ENCODE peak calls at places on chromosomes 16 and 17, in nine cellular contexts. U is astrocyte, R is MM.1S, D is SK-N-SH, Y is fibroblast of lung, O is endothelial cell of umbilical vein, E is neural progenitor cell, G is IMR-90, M is colonic mucosa. T is an unnamed sample.

GRCh38 chr16:83813818-83814653 is 6.3 kb downstream of the HSBP1 start:
- DNase-seq in D (no peak), R (peak; percentile 88), Y (peak; percentile 74), O (peak; percentile 70), E (peak; percentile 73), U (peak; percentile 73), M (no peak), G (peak; percentile 80), T (peak; percentile 28)

GRCh38 chr17:75540923-75541503 is 15.5 kb downstream of the LLGL2 start:
- DNase-seq in D (no peak), R (no peak), E (no peak), U (no peak), G (no peak), M (no peak), O (no peak), Y (no peak), T (no peak)

GRCh38 chr17:48728232-48729231 is at the start of gene HOXB13:
- DNase-seq in M (peak; percentile 95), U (no peak), O (peak; percentile 36), Y (no peak), G (peak; percentile 39), D (peak; percentile 54), R (peak; percentile 41), E (peak; percentile 74), T (peak; percentile 94)

GRCh38 chr17:77842906-77843249 is 115.6 kb upstream of the TNRC6C start:
- DNase-seq in Y (no peak), O (no peak), G (no peak), D (no peak), E (no peak), U (peak; percentile 77), M (no peak), R (no peak), T (no peak)

GRCh38 chr17:44069974-44070454 is 521 bp upstream of the G6PC3 start:
- DNase-seq in D (no peak), U (no peak), M (no peak), O (no peak), G (no peak), R (no peak), Y (peak; percentile 6), E (no peak), T (no peak)

GRCh38 chr16:4426021-4426684 is 485 bp downstream of the DNAJA3 start:
- DNase-seq in M (peak; percentile 54), G (no peak), O (no peak), U (no peak), Y (no peak), E (no peak), R (peak; percentile 29), D (peak; percentile 47), T (no peak)

GRCh38 chr17:8954339-8954738 is 11.2 kb downstream of the PIK3R5 start:
- DNase-seq in U (no peak), M (peak; percentile 42), R (no peak), E (peak; percentile 22), Y (no peak), G (no peak), D (no peak), O (no peak), T (no peak)

GRCh38 chr16:61871837-61872777 is 164.1 kb downstream of the CDH8 start:
- DNase-seq in G (no peak), M (no peak), D (no peak), Y (no peak), O (no peak), E (peak; percentile 7), U (no peak), R (no peak), T (no peak)

GRCh38 chr17:45260204-45260783 is 1.6 kb downstream of the SPATA32 start:
- DNase-seq in D (no peak), R (no peak), Y (no peak), G (no peak), U (no peak), E (no peak), O (no peak), M (no peak), T (no peak)

GRCh38 chr17:49987290-49987585 is 7.8 kb downstream of the DLX3 start:
- DNase-seq in Y (no peak), U (no peak), M (no peak), D (peak; percentile 21), R (no peak), G (no peak), O (no peak), E (no peak), T (no peak)

GRCh38 chr17:1752425-1752941 is 9.4 kb upstream of the SERPINF1 start:
- DNase-seq in O (no peak), R (no peak), Y (no peak), D (no peak), G (no peak), E (no peak), U (no peak), M (no peak), T (peak; percentile 41)

GRCh38 chr17:81858170-81858966 is 2.0 kb downstream of the P4HB start:
- DNase-seq in R (peak; percentile 6), U (no peak), E (no peak), G (no peak), O (no peak), M (no peak), Y (no peak), D (no peak), T (peak; percentile 54)

GRCh38 chr17:81858967-81859905 is 1.1 kb downstream of the P4HB start:
- DNase-seq in D (no peak), E (no peak), Y (no peak), U (no peak), M (no peak), O (no peak), G (no peak), R (peak; percentile 18), T (peak; percentile 24)

GRCh38 chr17:81863123-81863675 is 2.9 kb upstream of the P4HB start:
- DNase-seq in U (no peak), M (no peak), R (no peak), Y (peak; percentile 25), E (no peak), G (no peak), O (no peak), D (no peak), T (no peak)

GRCh38 chr17:81860756-81861568 is 627 bp upstream of the P4HB start:
- DNase-seq in G (peak; percentile 100), M (peak; percentile 99), Y (peak; percentile 100), R (peak; percentile 100), E (peak; percentile 100), U (peak; percentile 100), O (peak; percentile 100), D (peak; percentile 100), T (peak; percentile 100)

GRCh38 chr17:81859906-81860755 is at the start of gene P4HB:
- DNase-seq in R (no peak), D (peak; percentile 100), U (no peak), E (no peak), Y (no peak), M (no peak), G (no peak), O (peak; percentile 39), T (no peak)
- TF ChIP-seq CTCF in R (no peak), D (no peak), U (no peak), E (no peak), Y (no peak), M (no peak), G (no peak), O (no peak), T (no peak)

GRCh38 chr17:81539961-81540675 is 11.9 kb downstream of the FSCN2 start:
- DNase-seq in R (no peak), D (no peak), M (no peak), E (no peak), U (no peak), Y (no peak), O (no peak), G (no peak), T (no peak)
- H3K9ac ChIP-seq in R (no peak overlapping the region), D (no peak overlapping the region), M (no peak overlapping the region), E (no peak overlapping the region), U (no peak overlapping the region), Y (no peak overlapping the region), O (no peak overlapping the region), G (no peak overlapping the region), T (no peak overlapping the region)

GRCh38 chr17:31532161-31532515 is 140.7 kb downstream of the RAB11FIP4 start:
- DNase-seq in D (no peak), O (no peak), R (no peak), E (no peak), M (no peak), Y (no peak), U (no peak), G (no peak), T (no peak)

GRCh38 chr17:31535581-31535981 is 144.1 kb downstream of the RAB11FIP4 start:
- DNase-seq in R (peak; percentile 89), U (no peak), O (no peak), G (no peak), D (no peak), M (no peak), E (no peak), Y (no peak), T (no peak)

GRCh38 chr17:31532526-31532925 is 141.1 kb downstream of the RAB11FIP4 start:
- DNase-seq in O (no peak), R (no peak), Y (no peak), E (no peak), G (no peak), U (no peak), M (no peak), D (no peak), T (no peak)

GRCh38 chr17:31534223-31534888 is 142.9 kb downstream of the RAB11FIP4 start:
- DNase-seq in U (peak; percentile 37), D (no peak), R (no peak), E (no peak), O (no peak), G (peak; percentile 22), M (no peak), Y (peak; percentile 50), T (no peak)

DNA sequence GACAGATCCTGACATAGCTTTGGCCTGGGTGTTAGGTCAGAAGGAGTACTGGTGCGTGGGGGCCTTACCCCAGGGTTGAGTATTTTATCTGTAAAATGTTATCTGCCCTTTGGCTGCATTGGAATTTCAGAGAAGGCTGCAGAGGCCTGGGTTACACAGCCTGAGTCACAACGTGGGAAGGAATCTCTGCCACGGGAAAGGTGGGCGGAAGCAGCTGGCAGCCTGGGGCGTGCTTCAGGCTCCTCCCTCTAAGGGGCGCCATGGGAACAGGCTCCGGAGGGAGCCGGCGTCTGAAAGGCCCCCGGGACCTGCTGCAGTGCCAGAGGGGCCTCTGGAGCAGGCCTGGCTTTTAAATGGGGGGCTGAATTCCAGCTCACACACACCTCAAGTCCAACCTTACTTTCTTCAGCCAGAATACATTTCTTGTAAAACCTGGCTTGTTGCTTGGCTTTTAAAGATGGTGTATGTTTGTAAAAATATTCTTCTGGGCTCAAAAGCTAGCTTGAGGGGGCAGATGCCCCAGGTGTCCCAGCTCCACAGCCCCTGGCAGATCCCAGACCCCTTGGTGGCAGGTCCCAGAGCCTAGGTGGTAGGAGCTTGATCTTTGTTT is 142.2 kb downstream of the RAB11FIP4 start:
- DNase-seq in G (peak; percentile 88), U (peak; percentile 78), R (no peak), D (peak; percentile 81), E (peak; percentile 66), Y (peak; percentile 85), M (no peak), O (peak; percentile 44), T (peak; percentile 63)
- TF ChIP-seq CTCF in G (peak; percentile 56), U (peak; percentile 28), R (peak; percentile 36), D (peak; percentile 55), E (peak; percentile 61), Y (peak; percentile 31), M (no peak), O (peak; percentile 20), T (peak; percentile 32)

DNA sequence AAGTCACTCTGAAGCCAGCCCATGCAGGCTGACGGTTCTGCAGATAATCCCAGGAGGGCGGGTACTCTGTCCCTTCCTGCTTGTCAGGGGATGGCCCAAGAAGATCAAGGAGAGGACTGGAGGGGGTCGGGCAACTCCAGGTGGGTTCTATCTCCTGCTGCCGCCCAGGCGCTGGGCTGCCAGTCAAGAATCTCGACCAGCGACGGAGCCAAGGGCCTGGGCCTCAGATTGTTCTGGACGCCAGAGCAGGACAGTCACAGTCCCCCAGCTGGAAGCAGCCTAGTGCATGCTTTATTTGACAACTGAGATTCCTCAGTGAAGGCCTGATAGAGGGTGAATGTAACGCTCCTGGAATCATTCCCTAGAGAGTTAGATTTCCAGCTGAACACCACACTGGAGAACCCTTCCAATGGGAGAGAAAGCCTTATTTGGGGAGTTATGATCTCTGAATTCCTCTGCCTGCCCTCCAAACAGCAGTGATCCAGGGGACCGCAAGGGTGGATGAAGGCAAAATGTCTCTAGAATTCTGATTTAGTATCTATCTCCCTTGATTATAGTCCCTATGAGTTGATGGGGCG is 1.2 kb upstream of the KIFC3 start:
- DNase-seq in M (no peak), Y (no peak), U (no peak), D (no peak), E (no peak), G (no peak), O (no peak), R (no peak), T (no peak)
- H3K9ac ChIP-seq in M (peak overlapping the region; percentile 34), Y (no peak overlapping the region), U (peak overlapping the region; percentile 96), D (no peak overlapping the region), E (no peak overlapping the region), G (peak overlapping the region; percentile 1), O (no peak overlapping the region), R (no peak overlapping the region), T (no peak overlapping the region)

T was measured in PC-3.